ENCODE peak calls at places on chromosomes 2 and 18, in five cellular contexts. One of them, this sample, is unnamed.

GRCh38 chr2:184302506-184302905 is 295.8 kb upstream of the ZNF804A start:
- DNase-seq in naive thymus-derived CD8-positive, alpha-beta T cell: no peak
- DNase-seq in fibroblast of mammary gland: peak; percentile 10
- DNase-seq in kidney glomerular epithelial cell: no peak
- DNase-seq in activated CD4-positive, alpha-beta T cell treated with anti-CD3 and anti-CD28 coated beads, Interleukin-2, amount 50 U/mL, for 4 hours: no peak
- DNase-seq in this sample: no peak

GRCh38 chr2:230636684-230637271 is 75.9 kb upstream of the CAB39 start:
- DNase-seq in naive thymus-derived CD8-positive, alpha-beta T cell: no peak
- DNase-seq in fibroblast of mammary gland: no peak
- DNase-seq in kidney glomerular epithelial cell: no peak
- DNase-seq in activated CD4-positive, alpha-beta T cell treated with anti-CD3 and anti-CD28 coated beads, Interleukin-2, amount 50 U/mL, for 4 hours: no peak
- DNase-seq in this sample: no peak

GRCh38 chr2:67839242-67839641 is 223.6 kb downstream of the C1D start:
- DNase-seq in naive thymus-derived CD8-positive, alpha-beta T cell: no peak
- DNase-seq in fibroblast of mammary gland: peak; percentile 49
- DNase-seq in kidney glomerular epithelial cell: peak; percentile 22
- DNase-seq in activated CD4-positive, alpha-beta T cell treated with anti-CD3 and anti-CD28 coated beads, Interleukin-2, amount 50 U/mL, for 4 hours: no peak
- DNase-seq in this sample: no peak

GRCh38 chr2:66938471-66938967 is 458.6 kb upstream of the ETAA1 start:
- DNase-seq in naive thymus-derived CD8-positive, alpha-beta T cell: no peak
- DNase-seq in fibroblast of mammary gland: no peak
- DNase-seq in kidney glomerular epithelial cell: no peak
- DNase-seq in activated CD4-positive, alpha-beta T cell treated with anti-CD3 and anti-CD28 coated beads, Interleukin-2, amount 50 U/mL, for 4 hours: no peak
- DNase-seq in this sample: no peak

GRCh38 chr2:238509903-238510302 is 83.2 kb downstream of the ASB1 start:
- DNase-seq in naive thymus-derived CD8-positive, alpha-beta T cell: no peak
- DNase-seq in fibroblast of mammary gland: no peak
- DNase-seq in kidney glomerular epithelial cell: no peak
- DNase-seq in activated CD4-positive, alpha-beta T cell treated with anti-CD3 and anti-CD28 coated beads, Interleukin-2, amount 50 U/mL, for 4 hours: no peak
- DNase-seq in this sample: no peak

GRCh38 chr2:36235877-36236276 is 119.7 kb upstream of the CRIM1 start:
- DNase-seq in naive thymus-derived CD8-positive, alpha-beta T cell: no peak
- DNase-seq in fibroblast of mammary gland: no peak
- DNase-seq in kidney glomerular epithelial cell: no peak
- DNase-seq in activated CD4-positive, alpha-beta T cell treated with anti-CD3 and anti-CD28 coated beads, Interleukin-2, amount 50 U/mL, for 4 hours: no peak
- DNase-seq in this sample: no peak

GRCh38 chr18:62973689-62974088 is 258.3 kb downstream of the PHLPP1 start:
- DNase-seq in naive thymus-derived CD8-positive, alpha-beta T cell: no peak
- DNase-seq in fibroblast of mammary gland: no peak
- DNase-seq in kidney glomerular epithelial cell: no peak
- DNase-seq in activated CD4-positive, alpha-beta T cell treated with anti-CD3 and anti-CD28 coated beads, Interleukin-2, amount 50 U/mL, for 4 hours: no peak
- DNase-seq in this sample: no peak

GRCh38 chr18:62131305-62131909 is 55.4 kb downstream of the PIGN start:
- DNase-seq in naive thymus-derived CD8-positive, alpha-beta T cell: peak; percentile 40
- DNase-seq in fibroblast of mammary gland: peak; percentile 72
- DNase-seq in kidney glomerular epithelial cell: peak; percentile 58
- DNase-seq in activated CD4-positive, alpha-beta T cell treated with anti-CD3 and anti-CD28 coated beads, Interleukin-2, amount 50 U/mL, for 4 hours: peak; percentile 49
- DNase-seq in this sample: peak; percentile 50

GRCh38 chr18:12825230-12825629 is 58.8 kb downstream of the PTPN2 start:
- DNase-seq in naive thymus-derived CD8-positive, alpha-beta T cell: no peak
- DNase-seq in fibroblast of mammary gland: no peak
- DNase-seq in kidney glomerular epithelial cell: no peak
- DNase-seq in activated CD4-positive, alpha-beta T cell treated with anti-CD3 and anti-CD28 coated beads, Interleukin-2, amount 50 U/mL, for 4 hours: no peak
- DNase-seq in this sample: no peak

GRCh38 chr2:74515271-74516069 is 1.2 kb downstream of the TLX2 start:
- DNase-seq in naive thymus-derived CD8-positive, alpha-beta T cell: no peak
- DNase-seq in fibroblast of mammary gland: no peak
- DNase-seq in kidney glomerular epithelial cell: no peak
- DNase-seq in activated CD4-positive, alpha-beta T cell treated with anti-CD3 and anti-CD28 coated beads, Interleukin-2, amount 50 U/mL, for 4 hours: no peak
- DNase-seq in this sample: no peak

GRCh38 chr2:88638743-88639142 is 11.5 kb upstream of the EIF2AK3 start:
- DNase-seq in naive thymus-derived CD8-positive, alpha-beta T cell: no peak
- DNase-seq in fibroblast of mammary gland: peak; percentile 65
- DNase-seq in kidney glomerular epithelial cell: no peak
- DNase-seq in activated CD4-positive, alpha-beta T cell treated with anti-CD3 and anti-CD28 coated beads, Interleukin-2, amount 50 U/mL, for 4 hours: no peak
- DNase-seq in this sample: peak; percentile 18